ENCODE peak calls at places on chromosomes 4 and X, in four cellular contexts. Y is suprapubic skin, E is H1, I is Panc1. K is an unnamed sample.
A peak's percentile ranks its signal among the peaks of the same experiment; 100 is the strongest.

GRCh38 chr4:185810746-185811508 is 1.1 kb downstream of the SORBS2 start:
- DNase-seq in Y (no peak), E (no peak), I (no peak), K (no peak)

GRCh38 chrX:41045960-41046567 is 39.2 kb upstream of the USP9X start:
- DNase-seq in Y (no peak), E (no peak), I (no peak), K (peak; percentile 13)

GRCh38 chr4:931194-931959 is 739 bp downstream of the GAK start:
- DNase-seq in Y (peak; percentile 81), E (no peak), I (no peak), K (peak; percentile 36)

GRCh38 chr4:138863160-138863559 is 152.4 kb upstream of the NOCT start:
- DNase-seq in Y (no peak), E (no peak), I (no peak), K (no peak)

GRCh38 chr4:105241456-105241855 is 94.8 kb downstream of the TET2 start:
- DNase-seq in Y (no peak), E (no peak), I (no peak), K (no peak)

GRCh38 chr4:124178449-124179021 is 534.0 kb downstream of the ANKRD50 start:
- DNase-seq in Y (no peak), E (no peak), I (no peak), K (no peak)

GRCh38 chrX:37662181-37662580 is 23.4 kb upstream of the XK start:
- DNase-seq in Y (no peak), E (no peak), I (no peak), K (no peak)

GRCh38 chr4:1002131-1002630 is 9.0 kb upstream of the SLC26A1 start:
- DNase-seq in Y (no peak), E (no peak), I (no peak), K (peak; percentile 51)

GRCh38 chr4:173529505-173530325 is at the start of gene HAND2:
- DNase-seq in Y (no peak), E (peak; percentile 72), I (no peak), K (peak; percentile 64)

GRCh38 chr4:173530326-173531062 is 465 bp upstream of the HAND2 start:
- DNase-seq in Y (no peak), E (no peak), I (no peak), K (no peak)

GRCh38 chr4:173526724-173527102 is 3.3 kb downstream of the HAND2 start:
- DNase-seq in Y (no peak), E (no peak), I (no peak), K (no peak)

GRCh38 chr4:173527103-173527876 is 2.7 kb downstream of the HAND2 start:
- DNase-seq in Y (no peak), E (peak; percentile 75), I (no peak), K (no peak)

DNA sequence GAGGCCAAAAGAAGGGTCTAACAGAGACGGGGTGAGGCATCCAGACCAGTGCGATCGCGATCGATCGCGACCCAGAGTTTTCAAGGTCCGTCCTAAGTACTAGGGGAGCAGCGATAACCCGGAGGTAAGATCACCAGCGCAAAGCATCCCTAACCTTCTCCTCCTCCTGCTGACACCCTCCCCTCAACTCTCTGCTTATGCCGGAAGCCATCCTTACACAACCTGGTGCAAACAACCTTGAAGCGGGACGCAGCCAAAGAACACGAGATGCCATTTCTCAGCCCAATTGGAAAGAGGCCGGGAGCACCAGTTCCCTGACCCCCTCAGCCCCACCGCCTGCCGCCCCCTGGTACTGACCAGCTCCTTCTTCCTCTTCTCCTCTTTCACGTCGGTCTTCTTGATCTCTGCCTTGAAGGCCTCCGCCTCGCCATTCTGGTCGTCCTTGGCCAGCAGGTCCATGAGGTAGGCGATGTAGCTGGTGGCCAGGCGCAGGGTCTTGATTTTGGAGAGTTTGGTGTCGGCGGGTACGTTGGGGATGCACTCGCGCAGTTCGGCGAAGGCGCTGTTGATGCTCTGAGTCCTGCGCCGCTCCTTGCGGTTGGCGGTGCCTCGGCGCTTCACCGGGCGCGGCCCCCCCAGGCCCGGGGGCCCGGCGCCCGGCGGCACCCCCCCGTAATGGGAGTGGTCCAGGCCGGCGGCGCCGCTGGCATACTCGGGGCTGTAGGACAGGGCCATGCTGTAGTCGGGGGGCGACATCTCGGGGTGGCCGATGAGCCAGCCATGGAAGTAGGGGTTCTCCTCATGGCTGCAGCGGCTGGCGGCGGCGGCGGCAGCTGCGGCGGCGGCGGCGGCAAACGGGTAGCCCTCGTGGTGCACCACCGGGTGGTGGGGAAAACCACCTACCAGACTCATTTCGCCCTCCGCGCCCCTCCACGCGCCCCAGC is 1.4 kb downstream of the HAND2 start:
- DNase-seq in Y (no peak), E (peak; percentile 80), I (no peak), K (no peak)
- TF ChIP-seq POLR2AphosphoS5 in Y (no peak), E (no peak), I (no peak), K (no peak)

DNA sequence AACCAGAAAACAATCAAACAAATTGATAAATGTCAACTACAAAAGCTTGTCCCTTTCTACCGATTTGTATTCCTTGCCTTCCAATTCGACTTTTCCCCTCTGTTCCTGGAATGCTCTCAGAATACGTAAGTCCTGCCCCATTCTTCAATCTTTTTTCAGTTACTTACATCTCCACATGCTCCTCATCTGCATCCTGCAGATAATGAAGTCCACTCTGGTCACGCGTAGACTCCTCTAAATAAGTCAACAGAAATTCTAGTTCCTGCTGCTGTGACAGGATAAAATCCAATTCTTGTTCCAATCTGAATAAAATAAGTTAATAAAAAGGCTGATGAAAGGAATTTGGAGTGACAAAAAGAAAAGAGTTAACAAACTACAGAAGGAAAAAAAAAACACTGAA is 34.4 kb upstream of the RBM41 start:
- DNase-seq in Y (no peak), E (no peak), I (no peak), K (no peak)
- TF ChIP-seq POLR2AphosphoS5 in Y (no peak), E (no peak), I (no peak), K (no peak)

GRCh38 chrX:110089656-110090404 is 86.9 kb downstream of the TMEM164 start:
- DNase-seq in Y (no peak), E (no peak), I (no peak), K (no peak)

GRCh38 chrX:110082156-110082555 is 79.2 kb downstream of the TMEM164 start:
- DNase-seq in Y (no peak), E (no peak), I (no peak), K (no peak)

GRCh38 chrX:110086162-110086915 is 83.4 kb downstream of the TMEM164 start:
- DNase-seq in Y (no peak), E (no peak), I (no peak), K (no peak)

GRCh38 chrX:110086916-110087484 is 84.1 kb downstream of the TMEM164 start:
- DNase-seq in Y (no peak), E (no peak), I (peak; percentile 70), K (no peak)

GRCh38 chrX:110087485-110088356 is 84.8 kb downstream of the TMEM164 start:
- DNase-seq in Y (no peak), E (no peak), I (peak; percentile 74), K (no peak)
- TF ChIP-seq POLR2AphosphoS5 in Y (no peak), E (no peak), I (no peak), K (no peak)

GRCh38 chr4:15706646-15707362 is 3.9 kb downstream of the BST1 start:
- DNase-seq in Y (no peak), E (no peak), I (no peak), K (no peak)

GRCh38 chr4:15704145-15704544 is 1.3 kb downstream of the BST1 start:
- DNase-seq in Y (no peak), E (no peak), I (no peak), K (no peak)

GRCh38 chr4:15703439-15703838 is 574 bp downstream of the BST1 start:
- DNase-seq in Y (no peak), E (no peak), I (no peak), K (no peak)

GRCh38 chr4:15707363-15707715 is 4.5 kb downstream of the BST1 start:
- DNase-seq in Y (no peak), E (no peak), I (no peak), K (no peak)

DNA sequence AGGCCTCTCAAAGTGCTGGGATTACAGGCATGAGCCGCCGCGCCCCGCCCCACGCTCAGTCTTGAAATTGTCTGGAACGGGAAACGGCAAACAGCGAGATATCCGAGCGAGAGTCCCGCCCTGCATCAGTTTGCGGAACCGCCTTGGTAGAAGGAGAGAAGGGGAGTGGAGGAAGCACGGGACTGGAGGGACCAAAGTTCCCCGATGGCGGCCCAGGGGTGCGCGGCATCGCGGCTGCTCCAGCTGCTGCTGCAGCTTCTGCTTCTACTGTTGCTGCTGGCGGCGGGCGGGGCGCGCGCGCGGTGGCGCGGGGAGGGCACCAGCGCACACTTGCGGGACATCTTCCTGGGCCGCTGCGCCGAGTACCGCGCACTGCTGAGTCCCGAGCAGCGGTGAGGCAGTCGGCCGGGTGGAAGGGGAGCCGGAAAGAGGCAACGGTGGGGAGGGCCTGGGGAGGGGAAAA is at the start of gene BST1:
- DNase-seq in Y (peak; percentile 88), E (no peak), I (no peak), K (peak; percentile 81)
- TF ChIP-seq POLR2AphosphoS5 in Y (peak; percentile 22), E (no peak), I (no peak), K (peak; percentile 38)

GRCh38 chr4:98300706-98301105 is 39.5 kb downstream of the RAP1GDS1 start:
- DNase-seq in Y (no peak), E (no peak), I (no peak), K (no peak)
- TF ChIP-seq POLR2AphosphoS5 in Y (no peak), E (no peak), I (no peak), K (no peak)

GRCh38 chrX:54182194-54182863 is 725 bp downstream of the FAM120C start:
- DNase-seq in Y (no peak), E (peak; percentile 53), I (no peak), K (peak; percentile 70)
- TF ChIP-seq POLR2AphosphoS5 in Y (no peak), E (peak; percentile 82), I (peak; percentile 79), K (no peak)

DNA sequence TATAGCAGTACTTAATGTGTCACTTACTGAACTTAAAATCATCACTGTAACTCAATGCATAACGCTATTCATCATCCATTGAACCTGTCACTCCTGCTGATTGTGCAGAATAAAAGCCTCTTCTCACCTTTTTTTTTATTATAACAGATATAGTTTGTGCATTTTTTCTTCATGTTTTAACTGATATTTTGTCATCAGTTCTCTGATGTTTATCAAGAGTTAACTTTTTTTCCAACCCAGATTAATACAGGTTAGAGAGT is 100.4 kb downstream of the SLIT2 start:
- DNase-seq in Y (no peak), E (no peak), I (no peak), K (no peak)
- TF ChIP-seq POLR2AphosphoS5 in Y (no peak), E (no peak), I (no peak), K (no peak)

GRCh38 chr4:74790652-74791051 is 3.7 kb downstream of the BTC start:
- DNase-seq in Y (no peak), E (no peak), I (no peak), K (no peak)

GRCh38 chr4:74796631-74797030 is 2.3 kb upstream of the BTC start:
- DNase-seq in Y (no peak), E (no peak), I (no peak), K (no peak)

GRCh38 chr4:74789518-74789917 is 4.8 kb downstream of the BTC start:
- DNase-seq in Y (no peak), E (no peak), I (no peak), K (no peak)

GRCh38 chr4:74793757-74794340 is 474 bp downstream of the BTC start:
- DNase-seq in Y (no peak), E (peak; percentile 81), I (no peak), K (peak; percentile 79)

GRCh38 chr4:74794341-74794801 is at the start of gene BTC:
- DNase-seq in Y (no peak), E (peak; percentile 60), I (peak; percentile 18), K (peak; percentile 76)
- TF ChIP-seq POLR2AphosphoS5 in Y (no peak), E (no peak), I (no peak), K (no peak)

GRCh38 chr4:25552580-25553271 is 102.9 kb upstream of the SLC34A2 start:
- DNase-seq in Y (no peak), E (no peak), I (no peak), K (peak; percentile 53)
- TF ChIP-seq POLR2AphosphoS5 in Y (no peak), E (no peak), I (no peak), K (no peak)